ENCODE peak calls at places on chromosomes 3 and 15, in seven cellular contexts. B, X, M, U, T, Y and V are unnamed samples.

GRCh38 chr3:124057453-124057852 is 65.5 kb upstream of the ROPN1 start:
- DNase-seq in B (no peak), X (no peak), M (no peak), U (no peak), T (no peak), Y (no peak), V (no peak)

GRCh38 chr15:41919954-41920538 is 26.2 kb upstream of the SPTBN5 start:
- DNase-seq in B (no peak), X (peak), M (no peak), U (no peak), T (no peak), Y (peak), V (no peak)

GRCh38 chr15:81235781-81236507 is 39.3 kb downstream of the IL16 start:
- DNase-seq in B (peak), X (peak), M (no peak), U (no peak), T (no peak), Y (peak), V (peak)

GRCh38 chr3:124685481-124685880 is 44.8 kb upstream of the UMPS start:
- DNase-seq in B (no peak), X (no peak), M (no peak), U (no peak), T (no peak), Y (no peak), V (no peak)

GRCh38 chr3:77041756-77042155 is 1.9 kb downstream of the ROBO2 start:
- DNase-seq in B (no peak), X (no peak), M (no peak), U (no peak), T (no peak), Y (peak), V (no peak)

GRCh38 chr3:99839613-99840012 is 22.0 kb downstream of the CMSS1 start:
- DNase-seq in B (no peak), X (no peak), M (no peak), U (no peak), T (no peak), Y (no peak), V (no peak)

GRCh38 chr3:144344925-144345548 is 373.4 kb downstream of the DIPK2A start:
- DNase-seq in B (no peak), X (no peak), M (no peak), U (no peak), T (no peak), Y (no peak), V (no peak)

GRCh38 chr3:98817546-98817945 is 54.4 kb downstream of the ST3GAL6 start:
- DNase-seq in B (peak), X (peak), M (peak), U (peak), T (no peak), Y (peak), V (no peak)

GRCh38 chr3:113685956-113686721 is 10.3 kb downstream of the USF3 start:
- DNase-seq in B (no peak), X (no peak), M (no peak), U (no peak), T (no peak), Y (peak), V (no peak)

GRCh38 chr3:58167431-58168351 is 43.1 kb downstream of the DNASE1L3 start:
- DNase-seq in B (peak), X (peak), M (peak), U (no peak), T (peak), Y (peak), V (peak)

GRCh38 chr3:149010504-149010951 is 19.2 kb downstream of the GYG1 start:
- DNase-seq in B (no peak), X (no peak), M (no peak), U (no peak), T (no peak), Y (peak), V (no peak)

GRCh38 chr3:98574157-98574556 is 19.3 kb downstream of the CPOX start:
- DNase-seq in B (no peak), X (no peak), M (no peak), U (no peak), T (no peak), Y (no peak), V (no peak)

GRCh38 chr3:64454179-64454578 is 228.9 kb upstream of the PRICKLE2 start:
- DNase-seq in B (no peak), X (no peak), M (no peak), U (no peak), T (no peak), Y (peak), V (no peak)

GRCh38 chr3:36643192-36643591 is 121.2 kb downstream of the DCLK3 start:
- DNase-seq in B (no peak), X (no peak), M (no peak), U (no peak), T (no peak), Y (no peak), V (no peak)

GRCh38 chr3:107598926-107599754 is 76.4 kb downstream of the BBX start:
- DNase-seq in B (no peak), X (no peak), M (peak), U (no peak), T (peak), Y (peak), V (peak)

GRCh38 chr15:48063411-48063985 is 57.3 kb upstream of the SLC24A5 start:
- DNase-seq in B (no peak), X (no peak), M (no peak), U (no peak), T (no peak), Y (no peak), V (no peak)

GRCh38 chr15:57138260-57138895 is 219.9 kb downstream of the TCF12 start:
- DNase-seq in B (peak), X (peak), M (peak), U (peak), T (no peak), Y (peak), V (peak)

GRCh38 chr3:183369117-183369516 is 59.3 kb downstream of the MCF2L2 start:
- DNase-seq in B (no peak), X (no peak), M (no peak), U (no peak), T (no peak), Y (no peak), V (no peak)

GRCh38 chr3:114178770-114179368 is at the start of gene DRD3:
- DNase-seq in B (peak), X (no peak), M (peak), U (no peak), T (no peak), Y (peak), V (peak)

GRCh38 chr15:65066635-65067333 is 1.0 kb downstream of the RASL12 start:
- DNase-seq in B (no peak), X (peak), M (no peak), U (no peak), T (no peak), Y (no peak), V (no peak)

GRCh38 chr3:42892169-42892568 is 13.8 kb upstream of the ZNF662 start:
- DNase-seq in B (no peak), X (no peak), M (no peak), U (no peak), T (no peak), Y (no peak), V (no peak)

GRCh38 chr3:102225407-102226132 is 209.2 kb upstream of the ZPLD1 start:
- DNase-seq in B (peak), X (no peak), M (peak), U (no peak), T (no peak), Y (peak), V (no peak)

GRCh38 chr15:29815705-29816042 is 6.6 kb downstream of the TJP1 start:
- DNase-seq in B (no peak), X (no peak), M (no peak), U (no peak), T (no peak), Y (no peak), V (no peak)

GRCh38 chr3:55664387-55664786 is 177.3 kb upstream of the WNT5A start:
- DNase-seq in B (no peak), X (no peak), M (no peak), U (no peak), T (no peak), Y (no peak), V (no peak)

GRCh38 chr15:101201411-101202174 is 50.3 kb downstream of the CHSY1 start:
- DNase-seq in B (peak), X (peak), M (peak), U (peak), T (no peak), Y (peak), V (peak)

GRCh38 chr3:191357909-191358308 is 27.6 kb upstream of the UTS2B start:
- DNase-seq in B (no peak), X (no peak), M (no peak), U (no peak), T (no peak), Y (no peak), V (no peak)

GRCh38 chr3:149967067-149967685 is 3.5 kb downstream of the PFN2 start:
- DNase-seq in B (no peak), X (peak), M (peak), U (no peak), T (no peak), Y (peak), V (no peak)

GRCh38 chr3:55988905-55989304 is 479.4 kb downstream of the ERC2 start:
- DNase-seq in B (no peak), X (no peak), M (no peak), U (no peak), T (no peak), Y (no peak), V (no peak)

GRCh38 chr3:63927623-63928280 is 15.6 kb upstream of the SCAANT1 start:
- DNase-seq in B (no peak), X (no peak), M (no peak), U (no peak), T (no peak), Y (no peak), V (no peak)

GRCh38 chr3:157436583-157437300 is at the start of gene PTX3:
- DNase-seq in B (no peak), X (peak), M (peak), U (no peak), T (no peak), Y (peak), V (peak)

GRCh38 chr3:129929383-129929782 is 35.9 kb upstream of the TMCC1 start:
- DNase-seq in B (no peak), X (no peak), M (no peak), U (no peak), T (no peak), Y (no peak), V (no peak)

GRCh38 chr3:127833281-127834032 is 11.1 kb upstream of the MGLL start:
- DNase-seq in B (no peak), X (no peak), M (no peak), U (no peak), T (no peak), Y (peak), V (no peak)

GRCh38 chr15:99125061-99125990 is 20.4 kb downstream of the SYNM start:
- DNase-seq in B (no peak), X (peak), M (no peak), U (no peak), T (no peak), Y (no peak), V (no peak)

GRCh38 chr3:8937064-8938020 is 25.9 kb downstream of the RAD18 start:
- DNase-seq in B (peak), X (no peak), M (no peak), U (peak), T (no peak), Y (peak), V (peak)

GRCh38 chr3:110773413-110773954 is 298.1 kb upstream of the NECTIN3 start:
- DNase-seq in B (peak), X (peak), M (no peak), U (no peak), T (no peak), Y (peak), V (peak)

GRCh38 chr3:144107923-144108322 is 136.3 kb downstream of the DIPK2A start:
- DNase-seq in B (no peak), X (no peak), M (no peak), U (no peak), T (no peak), Y (no peak), V (no peak)

GRCh38 chr15:100696452-100696851 is 94.1 kb downstream of the ASB7 start:
- DNase-seq in B (no peak), X (no peak), M (no peak), U (no peak), T (no peak), Y (no peak), V (no peak)

GRCh38 chr3:8990266-8991215 is 27.3 kb upstream of the RAD18 start:
- DNase-seq in B (peak), X (no peak), M (no peak), U (no peak), T (no peak), Y (peak), V (peak)

GRCh38 chr3:174767406-174767805 is 91.7 kb upstream of the NAALADL2 start:
- DNase-seq in B (no peak), X (peak), M (no peak), U (no peak), T (no peak), Y (no peak), V (no peak)

GRCh38 chr3:174769171-174769570 is 90.0 kb upstream of the NAALADL2 start:
- DNase-seq in B (no peak), X (no peak), M (no peak), U (no peak), T (no peak), Y (no peak), V (no peak)

DNA sequence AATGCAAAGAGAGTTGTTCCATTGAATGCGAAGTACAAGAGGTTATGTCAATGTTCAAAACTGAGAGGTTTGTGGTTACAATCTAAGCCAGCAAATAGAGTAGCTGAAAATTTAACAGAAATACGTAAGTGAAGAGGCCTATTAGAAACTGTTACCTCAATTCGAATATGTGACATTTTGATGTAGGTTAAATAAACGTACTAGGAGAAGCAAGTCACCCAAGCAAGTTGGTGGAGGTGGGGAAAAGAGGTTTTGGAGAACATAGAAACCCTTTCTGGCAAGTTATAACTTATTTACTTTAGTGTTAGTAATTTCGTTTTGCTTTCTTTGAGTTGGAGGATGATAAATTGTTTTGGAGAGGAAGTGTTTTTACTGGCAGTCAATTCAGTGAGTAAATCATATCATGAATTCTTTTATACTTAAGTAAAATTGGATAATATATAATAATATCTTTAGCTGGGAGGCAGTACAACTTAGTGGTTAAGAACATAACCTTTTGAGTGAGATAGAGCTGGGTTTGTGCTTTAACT is 91.2 kb upstream of the NAALADL2 start:
- DNase-seq in B (no peak), X (peak), M (no peak), U (no peak), T (no peak), Y (peak), V (peak)
- H3K4me3 ChIP-seq in B (no peak), X (peak), M (no peak), U (no peak), T (no peak), Y (no peak), V (no peak)

DNA sequence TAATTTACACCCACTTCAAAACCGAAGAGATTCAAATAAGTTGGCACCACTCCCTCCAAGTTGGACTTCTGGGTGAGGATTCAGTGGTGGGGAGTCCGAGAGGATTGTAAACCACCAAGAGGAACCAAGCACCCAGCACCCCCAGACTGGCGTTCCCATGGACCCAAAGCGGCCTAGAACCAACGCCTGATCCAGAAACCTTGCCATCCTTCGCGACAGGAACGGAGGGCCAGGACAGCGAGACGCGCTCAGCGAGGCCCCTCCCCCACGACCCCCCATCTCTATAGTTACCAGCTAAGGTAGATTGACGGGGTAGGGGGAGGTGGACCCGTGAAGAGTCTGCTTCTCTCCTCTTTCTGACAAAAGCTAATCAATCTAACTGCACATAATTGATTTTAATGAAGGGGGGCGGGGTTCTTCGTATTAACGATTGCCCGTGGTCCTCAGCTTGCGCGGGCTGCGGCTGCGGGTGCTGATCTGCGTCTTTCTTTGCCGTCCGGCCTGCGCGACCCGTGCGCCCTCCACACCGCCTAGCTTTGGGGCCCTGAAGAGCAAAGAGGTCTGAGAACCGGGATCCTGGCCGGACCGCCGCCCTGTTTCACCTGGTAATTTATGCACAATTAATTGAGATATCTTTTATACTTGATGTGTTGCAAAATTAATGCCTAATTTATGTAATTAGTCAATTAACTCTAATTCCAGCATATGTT is 10.9 kb upstream of the FOXB1 start:
- DNase-seq in B (no peak), X (peak), M (no peak), U (no peak), T (no peak), Y (no peak), V (no peak)
- H3K4me3 ChIP-seq in B (no peak), X (no peak), M (no peak), U (no peak), T (no peak), Y (no peak), V (no peak)

GRCh38 chr15:32828507-32829186 is 110.8 kb downstream of the GREM1 start:
- DNase-seq in B (no peak), X (peak), M (no peak), U (no peak), T (no peak), Y (peak), V (no peak)

GRCh38 chr15:32833323-32833944 is 115.6 kb downstream of the GREM1 start:
- DNase-seq in B (no peak), X (no peak), M (no peak), U (no peak), T (no peak), Y (no peak), V (no peak)

GRCh38 chr15:32831458-32831857 is 113.7 kb downstream of the GREM1 start:
- DNase-seq in B (no peak), X (no peak), M (no peak), U (no peak), T (no peak), Y (no peak), V (no peak)

GRCh38 chr15:32826685-32827084 is 108.9 kb downstream of the GREM1 start:
- DNase-seq in B (no peak), X (no peak), M (no peak), U (no peak), T (no peak), Y (no peak), V (no peak)

GRCh38 chr15:32829441-32829840 is 111.6 kb downstream of the GREM1 start:
- DNase-seq in B (no peak), X (no peak), M (no peak), U (no peak), T (no peak), Y (peak), V (no peak)
- H3K4me3 ChIP-seq in B (no peak), X (no peak), M (no peak), U (no peak), T (no peak), Y (no peak), V (no peak)

GRCh38 chr3:119937229-119937628 is 155.3 kb downstream of the NR1I2 start:
- DNase-seq in B (no peak), X (no peak), M (no peak), U (no peak), T (no peak), Y (no peak), V (no peak)
- H3K4me3 ChIP-seq in B (no peak), X (no peak), M (no peak), U (no peak), T (no peak), Y (no peak), V (no peak)

DNA sequence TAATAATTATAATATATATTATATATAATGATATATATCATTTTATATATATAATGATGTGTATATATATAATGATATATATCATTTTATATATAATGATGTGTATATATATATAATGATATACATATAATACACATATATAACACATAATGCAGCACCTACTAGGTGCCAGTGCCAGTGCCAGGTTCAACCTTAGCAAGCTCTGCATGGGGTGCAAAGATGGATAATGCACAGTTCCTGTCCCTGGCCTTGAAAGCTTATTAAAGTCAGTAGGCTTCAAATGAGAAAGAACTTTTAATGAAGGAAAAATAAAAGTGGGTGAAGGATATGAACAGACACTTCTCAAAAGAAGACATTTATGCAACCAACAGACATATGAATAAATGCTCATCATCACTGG is 192.7 kb upstream of the SLC2A2 start:
- DNase-seq in B (no peak), X (no peak), M (no peak), U (no peak), T (no peak), Y (no peak), V (no peak)
- H3K4me3 ChIP-seq in B (no peak), X (no peak), M (no peak), U (no peak), T (no peak), Y (no peak), V (no peak)

DNA sequence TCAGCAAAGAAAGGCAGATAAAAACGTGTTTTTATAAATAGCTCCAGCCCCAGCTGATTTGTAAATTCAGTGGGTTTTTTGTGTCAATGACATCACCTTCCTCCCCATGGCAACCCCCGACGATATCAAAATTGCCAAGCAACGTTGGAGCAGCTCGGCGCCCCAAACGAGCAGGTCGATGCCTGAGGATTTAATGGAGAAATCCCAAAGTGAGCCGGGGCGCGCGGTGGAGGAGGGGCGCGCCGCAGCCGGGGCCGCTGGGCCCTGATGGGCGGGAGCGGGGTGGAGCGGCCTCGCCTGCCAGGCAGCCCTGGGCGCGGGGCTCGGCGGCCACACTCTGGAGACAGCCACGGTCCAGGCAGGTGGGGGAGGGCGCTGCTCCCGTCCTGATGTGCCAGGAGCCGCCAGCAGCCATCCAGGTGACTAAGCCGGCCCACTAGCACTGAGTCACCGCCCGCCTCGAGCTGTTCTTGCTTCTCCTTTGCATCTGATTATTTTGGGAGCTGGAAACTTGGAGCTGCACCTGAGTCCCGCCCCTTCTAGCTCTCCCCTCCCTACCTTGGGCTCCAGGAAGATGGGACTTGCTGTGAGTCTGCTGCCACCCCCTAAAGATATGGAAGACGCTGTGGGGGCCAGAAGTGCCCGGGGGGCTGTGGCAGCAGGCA is at the start of gene PAK6:
- DNase-seq in B (no peak), X (peak), M (peak), U (no peak), T (no peak), Y (no peak), V (peak)
- H3K4me3 ChIP-seq in B (peak), X (peak), M (peak), U (peak), T (no peak), Y (peak), V (peak)